ENCODE peak calls at places on chromosomes 12 and 14, in four cellular contexts. One of them, this sample, is unnamed.

GRCh38 chr12:60266381-60266852 is 670.6 kb downstream of the SLC16A7 start:
- DNase-seq in GM12878: no peak
- DNase-seq in K562: no peak
- DNase-seq in HL-60: no peak
- DNase-seq in this sample: no peak

GRCh38 chr14:60064491-60065072 is 27.1 kb upstream of the PCNX4 start:
- DNase-seq in GM12878: peak
- DNase-seq in K562: peak
- DNase-seq in HL-60: no peak
- DNase-seq in this sample: peak

GRCh38 chr12:10705655-10706054 is 17.5 kb downstream of the YBX3 start:
- DNase-seq in GM12878: no peak
- DNase-seq in K562: no peak
- DNase-seq in HL-60: no peak
- DNase-seq in this sample: no peak

GRCh38 chr12:102690267-102690666 is 209.9 kb upstream of the IGF1 start:
- DNase-seq in GM12878: no peak
- DNase-seq in K562: no peak
- DNase-seq in HL-60: no peak
- DNase-seq in this sample: no peak

GRCh38 chr12:25131270-25131669 is 63.7 kb downstream of the DNAI7 start:
- DNase-seq in GM12878: no peak
- DNase-seq in K562: no peak
- DNase-seq in HL-60: no peak
- DNase-seq in this sample: no peak

GRCh38 chr12:66851134-66851533 is 172.3 kb upstream of the GRIP1 start:
- DNase-seq in GM12878: no peak
- DNase-seq in K562: no peak
- DNase-seq in HL-60: peak
- DNase-seq in this sample: no peak

GRCh38 chr12:57149309-57149900 is 2.0 kb upstream of the LRP1-AS start:
- DNase-seq in GM12878: no peak
- DNase-seq in K562: no peak
- DNase-seq in HL-60: no peak
- DNase-seq in this sample: no peak

GRCh38 chr12:60259241-60259640 is 663.4 kb downstream of the SLC16A7 start:
- DNase-seq in GM12878: no peak
- DNase-seq in K562: no peak
- DNase-seq in HL-60: no peak
- DNase-seq in this sample: no peak

GRCh38 chr14:33948143-33948962 is 2.5 kb downstream of the EGLN3 start:
- DNase-seq in GM12878: no peak
- DNase-seq in K562: no peak
- DNase-seq in HL-60: no peak
- DNase-seq in this sample: no peak

GRCh38 chr14:21894003-21894897 is 220.6 kb upstream of the OR4E1 start:
- DNase-seq in GM12878: no peak
- DNase-seq in K562: peak
- DNase-seq in HL-60: peak
- DNase-seq in this sample: no peak

GRCh38 chr14:99930420-99931274 is 134.6 kb upstream of the EVL start:
- DNase-seq in GM12878: peak
- DNase-seq in K562: no peak
- DNase-seq in HL-60: no peak
- DNase-seq in this sample: no peak

GRCh38 chr12:61810486-61810885 is 449.7 kb upstream of the USP15 start:
- DNase-seq in GM12878: no peak
- DNase-seq in K562: no peak
- DNase-seq in HL-60: no peak
- DNase-seq in this sample: no peak

GRCh38 chr14:55138091-55138490 is 9.0 kb downstream of the LGALS3 start:
- DNase-seq in GM12878: no peak
- DNase-seq in K562: no peak
- DNase-seq in HL-60: no peak
- DNase-seq in this sample: no peak

GRCh38 chr12:25469368-25469767 is 83.7 kb downstream of the LMNTD1 start:
- DNase-seq in GM12878: no peak
- DNase-seq in K562: no peak
- DNase-seq in HL-60: no peak
- DNase-seq in this sample: no peak

GRCh38 chr12:54273981-54274380 is 5.9 kb downstream of the CBX5 start:
- DNase-seq in GM12878: no peak
- DNase-seq in K562: no peak
- DNase-seq in HL-60: no peak
- DNase-seq in this sample: no peak

GRCh38 chr12:92431146-92431545 is 271.6 kb upstream of the PLEKHG7 start:
- DNase-seq in GM12878: no peak
- DNase-seq in K562: peak
- DNase-seq in HL-60: peak
- DNase-seq in this sample: peak

GRCh38 chr14:104158827-104159798 is 20.7 kb downstream of the KIF26A start:
- DNase-seq in GM12878: no peak
- DNase-seq in K562: peak
- DNase-seq in HL-60: no peak
- DNase-seq in this sample: no peak

GRCh38 chr12:122094735-122095561 is 16.4 kb downstream of the MLXIP start:
- DNase-seq in GM12878: no peak
- DNase-seq in K562: peak
- DNase-seq in HL-60: no peak
- DNase-seq in this sample: no peak

GRCh38 chr12:72570601-72571000 is 298.4 kb downstream of the TRHDE start:
- DNase-seq in GM12878: no peak
- DNase-seq in K562: peak
- DNase-seq in HL-60: peak
- DNase-seq in this sample: no peak

GRCh38 chr14:51020024-51020710 is 74.7 kb downstream of the TRIM9 start:
- DNase-seq in GM12878: no peak
- DNase-seq in K562: no peak
- DNase-seq in HL-60: no peak
- DNase-seq in this sample: no peak

GRCh38 chr14:77306406-77307098 is 14.1 kb downstream of the POMT2 start:
- DNase-seq in GM12878: no peak
- DNase-seq in K562: no peak
- DNase-seq in HL-60: no peak
- DNase-seq in this sample: no peak

GRCh38 chr12:48901278-48901677 is 24.0 kb downstream of the FKBP11 start:
- DNase-seq in GM12878: peak
- DNase-seq in K562: no peak
- DNase-seq in HL-60: no peak
- DNase-seq in this sample: peak

GRCh38 chr14:35398095-35398584 is 6.4 kb downstream of the NFKBIA start:
- DNase-seq in GM12878: no peak
- DNase-seq in K562: no peak
- DNase-seq in HL-60: no peak
- DNase-seq in this sample: no peak

GRCh38 chr12:124716208-124717141 is 147.2 kb downstream of the SCARB1 start:
- DNase-seq in GM12878: no peak
- DNase-seq in K562: no peak
- DNase-seq in HL-60: no peak
- DNase-seq in this sample: no peak
- TF ChIP-seq SPI1 in GM12878: no peak
- TF ChIP-seq SPI1 in K562: no peak
- TF ChIP-seq SPI1 in HL-60: no peak
- TF ChIP-seq SPI1 in this sample: no peak

GRCh38 chr12:76037130-76038105 is 5.8 kb upstream of the PHLDA1 start:
- DNase-seq in GM12878: peak
- DNase-seq in K562: peak
- DNase-seq in HL-60: peak
- DNase-seq in this sample: no peak
- TF ChIP-seq POLR2AphosphoS5 in GM12878: no peak
- TF ChIP-seq POLR2AphosphoS5 in K562: no peak
- TF ChIP-seq POLR2AphosphoS5 in HL-60: no peak
- TF ChIP-seq POLR2AphosphoS5 in this sample: no peak

GRCh38 chr12:116406529-116406928 is 129.0 kb upstream of the MED13L start:
- DNase-seq in GM12878: no peak
- DNase-seq in K562: peak
- DNase-seq in HL-60: peak
- DNase-seq in this sample: no peak
- TF ChIP-seq SPI1 in GM12878: no peak
- TF ChIP-seq SPI1 in K562: no peak
- TF ChIP-seq SPI1 in HL-60: no peak
- TF ChIP-seq SPI1 in this sample: no peak

DNA sequence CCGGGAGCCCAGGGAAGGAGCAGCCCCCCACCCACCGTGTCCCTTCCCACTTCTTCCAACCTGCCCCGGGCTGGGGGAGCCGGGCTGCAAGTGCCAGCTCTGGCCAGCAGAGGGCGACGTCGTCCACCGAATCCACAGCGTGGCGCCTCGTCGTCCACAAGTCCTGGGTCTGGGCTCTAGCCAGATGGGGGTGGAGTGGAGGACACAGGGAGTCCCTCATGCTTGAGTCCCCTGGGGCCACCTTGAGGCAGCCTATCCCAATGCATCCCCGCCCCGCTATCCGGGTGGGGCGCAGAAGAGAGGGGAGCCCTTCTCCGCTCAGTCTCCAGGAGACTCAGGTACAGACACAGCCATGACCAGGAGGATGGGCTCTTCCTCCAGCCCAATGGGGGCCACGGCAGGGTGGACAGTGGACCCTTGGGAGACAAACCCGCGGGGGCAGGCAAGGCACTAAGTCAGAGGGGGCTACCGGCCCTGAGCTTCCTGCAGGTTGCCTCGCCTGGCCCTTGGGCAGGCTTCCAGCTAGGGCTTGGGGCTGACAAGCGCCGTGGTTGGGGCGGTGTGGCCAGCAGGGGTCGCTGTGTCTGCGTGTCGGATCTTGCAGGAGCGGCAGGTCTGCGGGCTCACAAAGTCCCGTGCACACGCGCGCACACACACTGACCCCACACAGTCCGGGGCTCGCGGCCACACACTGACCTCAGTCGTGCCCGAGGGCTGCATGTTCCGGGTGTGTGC is 5.5 kb downstream of the AQP5 start:
- DNase-seq in GM12878: peak
- DNase-seq in K562: peak
- DNase-seq in HL-60: peak
- DNase-seq in this sample: peak
- TF ChIP-seq POLR2AphosphoS5 in GM12878: no peak
- TF ChIP-seq POLR2AphosphoS5 in K562: no peak
- TF ChIP-seq POLR2AphosphoS5 in HL-60: no peak
- TF ChIP-seq POLR2AphosphoS5 in this sample: no peak

GRCh38 chr14:53493895-53494294 is 340.8 kb upstream of the DDHD1 start:
- DNase-seq in GM12878: no peak
- DNase-seq in K562: no peak
- DNase-seq in HL-60: no peak
- DNase-seq in this sample: no peak

GRCh38 chr14:53494587-53494986 is 341.5 kb upstream of the DDHD1 start:
- DNase-seq in GM12878: no peak
- DNase-seq in K562: no peak
- DNase-seq in HL-60: no peak
- DNase-seq in this sample: no peak

GRCh38 chr14:53495846-53496343 is 342.8 kb upstream of the DDHD1 start:
- DNase-seq in GM12878: no peak
- DNase-seq in K562: no peak
- DNase-seq in HL-60: no peak
- DNase-seq in this sample: no peak

GRCh38 chr14:53493310-53493709 is 340.2 kb upstream of the DDHD1 start:
- DNase-seq in GM12878: no peak
- DNase-seq in K562: no peak
- DNase-seq in HL-60: no peak
- DNase-seq in this sample: no peak

GRCh38 chr14:53491256-53491905 is 338.3 kb upstream of the DDHD1 start:
- DNase-seq in GM12878: no peak
- DNase-seq in K562: no peak
- DNase-seq in HL-60: no peak
- DNase-seq in this sample: no peak
- TF ChIP-seq SPI1 in GM12878: no peak
- TF ChIP-seq SPI1 in K562: no peak
- TF ChIP-seq SPI1 in HL-60: no peak
- TF ChIP-seq SPI1 in this sample: no peak

DNA sequence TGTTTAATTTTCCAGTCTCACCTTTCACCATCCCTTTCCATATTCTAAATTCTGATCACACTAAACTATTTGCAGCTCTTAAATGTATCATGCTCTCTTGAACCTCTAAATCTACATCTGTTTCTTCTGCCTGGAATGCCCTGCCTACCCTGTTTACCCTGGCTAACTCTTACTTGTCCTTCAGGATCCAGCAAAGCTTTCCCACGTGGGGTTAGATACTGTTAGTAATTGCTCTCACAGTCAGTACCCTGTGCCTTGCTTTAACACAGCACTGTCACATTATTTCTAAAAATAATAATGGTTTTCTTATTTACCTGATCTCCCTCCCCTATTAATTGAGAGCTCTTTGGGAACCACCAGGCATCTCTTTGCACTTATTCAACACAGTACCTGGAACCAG is 333.0 kb downstream of the CEP128 start:
- DNase-seq in GM12878: no peak
- DNase-seq in K562: no peak
- DNase-seq in HL-60: no peak
- DNase-seq in this sample: no peak
- TF ChIP-seq POLR2AphosphoS5 in GM12878: no peak
- TF ChIP-seq POLR2AphosphoS5 in K562: no peak
- TF ChIP-seq POLR2AphosphoS5 in HL-60: no peak
- TF ChIP-seq POLR2AphosphoS5 in this sample: no peak

GRCh38 chr12:13101854-13102375 is 1.6 kb downstream of the GSG1 start:
- DNase-seq in GM12878: no peak
- DNase-seq in K562: no peak
- DNase-seq in HL-60: no peak
- DNase-seq in this sample: no peak
- TF ChIP-seq SPI1 in GM12878: no peak
- TF ChIP-seq SPI1 in K562: no peak
- TF ChIP-seq SPI1 in HL-60: no peak
- TF ChIP-seq SPI1 in this sample: peak

GRCh38 chr12:116591608-116592115 is 32.5 kb downstream of the MAP1LC3B2 start:
- DNase-seq in GM12878: no peak
- DNase-seq in K562: no peak
- DNase-seq in HL-60: no peak
- DNase-seq in this sample: no peak
- TF ChIP-seq POLR2AphosphoS5 in GM12878: no peak
- TF ChIP-seq POLR2AphosphoS5 in K562: no peak
- TF ChIP-seq POLR2AphosphoS5 in HL-60: no peak
- TF ChIP-seq POLR2AphosphoS5 in this sample: no peak

GRCh38 chr12:96809522-96809921 is 97.5 kb upstream of the NEDD1 start:
- DNase-seq in GM12878: no peak
- DNase-seq in K562: no peak
- DNase-seq in HL-60: no peak
- DNase-seq in this sample: no peak
- TF ChIP-seq SPI1 in GM12878: no peak
- TF ChIP-seq SPI1 in K562: no peak
- TF ChIP-seq SPI1 in HL-60: no peak
- TF ChIP-seq SPI1 in this sample: no peak

This sample was measured in GM12891.